ENCODE peak calls at places on chromosomes 13 and 19, in eight cellular contexts. One of them, this sample, is unnamed. For H3K27me3, the result is how much of the 10 kb centered on the place peaks cover.

GRCh38 chr13:32016119-32016518 is 15.5 kb upstream of the FRY start:
- DNase-seq in A673: no peak
- DNase-seq in dorsolateral prefrontal cortex: no peak
- DNase-seq in brain microvascular endothelial cell: no peak
- DNase-seq in hepatocyte: no peak
- DNase-seq in stomach: no peak
- DNase-seq in mammary epithelial cell: no peak
- DNase-seq in GM06990: no peak
- DNase-seq in this sample: no peak

GRCh38 chr13:20263393-20264044 is 31.4 kb upstream of the GJB6 start:
- DNase-seq in A673: no peak
- DNase-seq in dorsolateral prefrontal cortex: no peak
- DNase-seq in brain microvascular endothelial cell: no peak
- DNase-seq in hepatocyte: peak
- DNase-seq in stomach: no peak
- DNase-seq in mammary epithelial cell: no peak
- DNase-seq in GM06990: no peak
- DNase-seq in this sample: no peak

GRCh38 chr13:80100636-80101035 is 240.3 kb downstream of the SPRY2 start:
- DNase-seq in A673: no peak
- DNase-seq in dorsolateral prefrontal cortex: no peak
- DNase-seq in brain microvascular endothelial cell: peak
- DNase-seq in hepatocyte: no peak
- DNase-seq in stomach: no peak
- DNase-seq in mammary epithelial cell: no peak
- DNase-seq in GM06990: no peak
- DNase-seq in this sample: no peak

GRCh38 chr19:48152552-48152951 is 17.6 kb downstream of the LIG1 start:
- DNase-seq in A673: peak
- DNase-seq in dorsolateral prefrontal cortex: peak
- DNase-seq in brain microvascular endothelial cell: peak
- DNase-seq in hepatocyte: peak
- DNase-seq in stomach: peak
- DNase-seq in mammary epithelial cell: peak
- DNase-seq in GM06990: no peak
- DNase-seq in this sample: peak

GRCh38 chr13:42815686-42816085 is 34.3 kb downstream of the FAM216B start:
- DNase-seq in A673: no peak
- DNase-seq in dorsolateral prefrontal cortex: no peak
- DNase-seq in brain microvascular endothelial cell: no peak
- DNase-seq in hepatocyte: no peak
- DNase-seq in stomach: no peak
- DNase-seq in mammary epithelial cell: no peak
- DNase-seq in GM06990: no peak
- DNase-seq in this sample: peak

GRCh38 chr13:42722883-42723539 is 58.4 kb upstream of the FAM216B start:
- DNase-seq in A673: no peak
- DNase-seq in dorsolateral prefrontal cortex: no peak
- DNase-seq in brain microvascular endothelial cell: no peak
- DNase-seq in hepatocyte: no peak
- DNase-seq in stomach: no peak
- DNase-seq in mammary epithelial cell: no peak
- DNase-seq in GM06990: no peak
- DNase-seq in this sample: no peak

GRCh38 chr13:25276748-25277147 is 10.5 kb downstream of the MTMR6 start:
- DNase-seq in A673: no peak
- DNase-seq in dorsolateral prefrontal cortex: no peak
- DNase-seq in brain microvascular endothelial cell: peak
- DNase-seq in hepatocyte: no peak
- DNase-seq in stomach: no peak
- DNase-seq in mammary epithelial cell: peak
- DNase-seq in GM06990: no peak
- DNase-seq in this sample: peak

GRCh38 chr13:110835721-110836599 is 78.9 kb downstream of the ANKRD10 start:
- DNase-seq in A673: no peak
- DNase-seq in dorsolateral prefrontal cortex: no peak
- DNase-seq in brain microvascular endothelial cell: no peak
- DNase-seq in hepatocyte: no peak
- DNase-seq in stomach: no peak
- DNase-seq in mammary epithelial cell: no peak
- DNase-seq in GM06990: no peak
- DNase-seq in this sample: peak

GRCh38 chr13:50915562-50915961 is 6.0 kb downstream of the RNASEH2B start:
- DNase-seq in A673: no peak
- DNase-seq in dorsolateral prefrontal cortex: no peak
- DNase-seq in brain microvascular endothelial cell: no peak
- DNase-seq in hepatocyte: no peak
- DNase-seq in stomach: no peak
- DNase-seq in mammary epithelial cell: no peak
- DNase-seq in GM06990: peak
- DNase-seq in this sample: no peak

GRCh38 chr19:44498988-44499387 is 1.3 kb downstream of the ZNF180 start:
- DNase-seq in A673: peak
- DNase-seq in dorsolateral prefrontal cortex: no peak
- DNase-seq in brain microvascular endothelial cell: no peak
- DNase-seq in hepatocyte: no peak
- DNase-seq in stomach: no peak
- DNase-seq in mammary epithelial cell: no peak
- DNase-seq in GM06990: no peak
- DNase-seq in this sample: no peak

GRCh38 chr13:74136089-74136658 is 2.0 kb upstream of the KLF12 start:
- DNase-seq in A673: peak
- DNase-seq in dorsolateral prefrontal cortex: peak
- DNase-seq in brain microvascular endothelial cell: peak
- DNase-seq in hepatocyte: peak
- DNase-seq in stomach: peak
- DNase-seq in mammary epithelial cell: peak
- DNase-seq in GM06990: no peak
- DNase-seq in this sample: peak

GRCh38 chr19:47215581-47215980 is 15.4 kb downstream of the BBC3 start:
- DNase-seq in A673: no peak
- DNase-seq in dorsolateral prefrontal cortex: no peak
- DNase-seq in brain microvascular endothelial cell: no peak
- DNase-seq in hepatocyte: no peak
- DNase-seq in stomach: no peak
- DNase-seq in mammary epithelial cell: no peak
- DNase-seq in GM06990: no peak
- DNase-seq in this sample: no peak

GRCh38 chr19:2231621-2232221 is 4.4 kb downstream of the PLEKHJ1 start:
- DNase-seq in A673: no peak
- DNase-seq in dorsolateral prefrontal cortex: peak
- DNase-seq in brain microvascular endothelial cell: no peak
- DNase-seq in hepatocyte: no peak
- DNase-seq in stomach: no peak
- DNase-seq in mammary epithelial cell: no peak
- DNase-seq in GM06990: no peak
- DNase-seq in this sample: no peak

GRCh38 chr13:75399168-75399878 is 82.6 kb downstream of the TBC1D4 start:
- DNase-seq in A673: no peak
- DNase-seq in dorsolateral prefrontal cortex: no peak
- DNase-seq in brain microvascular endothelial cell: peak
- DNase-seq in hepatocyte: no peak
- DNase-seq in stomach: no peak
- DNase-seq in mammary epithelial cell: no peak
- DNase-seq in GM06990: no peak
- DNase-seq in this sample: no peak

GRCh38 chr19:43525836-43526771 is 897 bp downstream of the ETHE1 start:
- DNase-seq in A673: no peak
- DNase-seq in dorsolateral prefrontal cortex: peak
- DNase-seq in brain microvascular endothelial cell: no peak
- DNase-seq in hepatocyte: peak
- DNase-seq in stomach: peak
- DNase-seq in mammary epithelial cell: peak
- DNase-seq in GM06990: no peak
- DNase-seq in this sample: no peak

DNA sequence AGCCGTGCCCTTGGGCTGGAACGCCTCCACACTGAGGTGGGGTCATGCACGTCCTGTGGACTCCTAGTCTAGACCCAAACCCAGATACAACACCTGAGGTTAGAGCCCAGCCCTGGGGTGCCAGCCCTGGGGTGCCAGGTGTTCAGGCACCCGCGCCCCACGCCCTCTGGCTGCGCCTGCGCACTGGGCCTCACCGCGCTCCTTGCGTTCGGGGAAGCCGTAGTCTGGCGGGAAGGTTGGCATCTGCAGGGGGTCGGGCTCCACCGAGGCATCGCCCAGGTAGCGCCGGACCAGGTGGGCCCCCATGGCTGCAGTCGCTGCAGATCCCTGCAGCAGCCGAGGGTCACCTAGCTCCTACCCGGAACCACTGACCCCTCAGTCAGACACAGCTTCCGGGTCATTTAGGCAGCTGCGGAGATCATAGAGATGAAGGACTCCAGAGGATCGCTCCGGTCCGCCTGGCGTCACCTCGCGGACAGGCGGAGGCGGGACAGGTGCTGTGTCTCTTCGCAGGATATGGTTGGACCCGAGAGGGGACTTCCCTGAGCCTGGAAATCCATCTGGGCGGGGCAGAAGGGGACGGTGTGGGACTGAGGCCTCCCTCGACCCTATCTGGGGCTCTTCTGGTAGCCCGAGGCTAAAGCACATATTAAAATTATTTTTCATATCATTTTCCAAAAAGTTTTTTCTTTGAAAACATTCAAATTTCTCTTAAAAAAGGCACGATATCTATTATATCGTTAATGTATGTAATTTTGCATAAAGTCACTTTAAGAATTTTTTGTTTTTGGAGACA is at the start of gene NDUFB7:
- DNase-seq in A673: peak
- DNase-seq in dorsolateral prefrontal cortex: peak
- DNase-seq in brain microvascular endothelial cell: peak
- DNase-seq in hepatocyte: peak
- DNase-seq in stomach: peak
- DNase-seq in mammary epithelial cell: peak
- DNase-seq in GM06990: peak
- DNase-seq in this sample: peak
- TF ChIP-seq CTCF in A673: peak
- TF ChIP-seq CTCF in dorsolateral prefrontal cortex: peak
- TF ChIP-seq CTCF in brain microvascular endothelial cell: peak
- TF ChIP-seq CTCF in hepatocyte: peak
- TF ChIP-seq CTCF in stomach: peak
- TF ChIP-seq CTCF in mammary epithelial cell: peak
- TF ChIP-seq CTCF in GM06990: peak
- TF ChIP-seq CTCF in this sample: peak

GRCh38 chr19:16002380-16002779 is 53.6 kb downstream of the OR10H4 start:
- DNase-seq in A673: no peak
- DNase-seq in dorsolateral prefrontal cortex: no peak
- DNase-seq in brain microvascular endothelial cell: no peak
- DNase-seq in hepatocyte: no peak
- DNase-seq in stomach: no peak
- DNase-seq in mammary epithelial cell: no peak
- DNase-seq in GM06990: no peak
- DNase-seq in this sample: no peak
- H3K4me3 ChIP-seq in A673: no peak
- H3K4me3 ChIP-seq in dorsolateral prefrontal cortex: peak
- H3K4me3 ChIP-seq in brain microvascular endothelial cell: peak
- H3K4me3 ChIP-seq in hepatocyte: no peak
- H3K4me3 ChIP-seq in stomach: peak
- H3K4me3 ChIP-seq in mammary epithelial cell: no peak
- H3K4me3 ChIP-seq in GM06990: no peak
- H3K4me3 ChIP-seq in this sample: no peak

DNA sequence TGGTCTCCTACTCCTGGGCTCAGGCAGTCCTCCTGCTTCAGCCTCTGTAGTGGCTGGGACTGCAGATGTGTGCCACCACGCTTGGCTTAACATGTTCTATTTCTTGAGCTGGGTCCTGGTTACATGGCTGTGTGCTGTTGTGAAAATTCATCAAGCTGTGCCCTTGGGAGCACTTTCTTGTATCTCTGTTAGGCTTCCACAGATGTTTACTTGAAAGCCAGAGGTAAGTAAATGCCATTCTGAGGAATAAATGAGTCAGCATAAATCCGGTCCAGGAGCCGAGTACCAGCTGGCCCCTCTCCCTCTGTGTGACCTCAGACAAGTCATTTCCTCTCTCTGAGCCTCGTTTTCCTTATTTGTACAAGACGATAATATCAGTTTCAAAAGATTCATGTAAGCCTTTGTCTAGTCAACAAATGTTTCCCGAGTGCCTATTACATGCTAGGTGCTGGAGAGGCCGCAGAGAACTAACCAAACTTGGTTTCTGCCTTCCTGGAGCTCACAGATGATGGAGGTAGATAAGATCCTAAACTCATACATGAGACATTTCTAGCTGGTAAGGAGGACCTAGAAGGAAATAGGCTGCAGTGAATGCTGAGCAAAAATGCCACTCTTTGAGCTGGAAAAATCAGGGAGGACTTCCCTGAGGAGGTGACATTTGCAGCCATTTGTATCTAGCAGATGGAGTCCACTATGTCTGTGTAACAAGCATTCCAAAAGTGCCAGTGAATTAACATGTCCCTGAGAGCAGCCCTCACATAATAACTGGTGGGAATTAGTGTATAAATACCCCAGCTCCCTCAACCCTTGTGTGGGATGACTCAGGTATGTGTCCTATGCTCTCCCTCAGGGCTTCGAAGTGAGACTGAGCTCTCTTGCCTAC is 2.7 kb upstream of the RASAL3 start:
- DNase-seq in A673: peak
- DNase-seq in dorsolateral prefrontal cortex: no peak
- DNase-seq in brain microvascular endothelial cell: peak
- DNase-seq in hepatocyte: no peak
- DNase-seq in stomach: no peak
- DNase-seq in mammary epithelial cell: no peak
- DNase-seq in GM06990: peak
- DNase-seq in this sample: peak
- H3K27me3 ChIP-seq in A673: under half
- H3K27me3 ChIP-seq in dorsolateral prefrontal cortex: under half
- H3K27me3 ChIP-seq in brain microvascular endothelial cell: under half
- H3K27me3 ChIP-seq in hepatocyte: under half
- H3K27me3 ChIP-seq in stomach: under half
- H3K27me3 ChIP-seq in mammary epithelial cell: under half
- H3K27me3 ChIP-seq in GM06990: under half
- H3K27me3 ChIP-seq in this sample: under half

GRCh38 chr19:38891791-38892190 is 7.6 kb downstream of the SIRT2 start:
- DNase-seq in A673: no peak
- DNase-seq in dorsolateral prefrontal cortex: no peak
- DNase-seq in brain microvascular endothelial cell: no peak
- DNase-seq in hepatocyte: no peak
- DNase-seq in stomach: no peak
- DNase-seq in mammary epithelial cell: no peak
- DNase-seq in GM06990: no peak
- DNase-seq in this sample: no peak

GRCh38 chr19:38892841-38893240 is 6.6 kb downstream of the SIRT2 start:
- DNase-seq in A673: no peak
- DNase-seq in dorsolateral prefrontal cortex: no peak
- DNase-seq in brain microvascular endothelial cell: no peak
- DNase-seq in hepatocyte: no peak
- DNase-seq in stomach: no peak
- DNase-seq in mammary epithelial cell: no peak
- DNase-seq in GM06990: no peak
- DNase-seq in this sample: no peak

GRCh38 chr19:38890686-38891085 is 8.7 kb downstream of the SIRT2 start:
- DNase-seq in A673: no peak
- DNase-seq in dorsolateral prefrontal cortex: no peak
- DNase-seq in brain microvascular endothelial cell: no peak
- DNase-seq in hepatocyte: no peak
- DNase-seq in stomach: no peak
- DNase-seq in mammary epithelial cell: no peak
- DNase-seq in GM06990: no peak
- DNase-seq in this sample: no peak

GRCh38 chr19:38894968-38895367 is 4.5 kb downstream of the SIRT2 start:
- DNase-seq in A673: no peak
- DNase-seq in dorsolateral prefrontal cortex: no peak
- DNase-seq in brain microvascular endothelial cell: no peak
- DNase-seq in hepatocyte: no peak
- DNase-seq in stomach: no peak
- DNase-seq in mammary epithelial cell: no peak
- DNase-seq in GM06990: no peak
- DNase-seq in this sample: no peak

GRCh38 chr19:38893341-38893771 is 6.1 kb downstream of the SIRT2 start:
- DNase-seq in A673: no peak
- DNase-seq in dorsolateral prefrontal cortex: no peak
- DNase-seq in brain microvascular endothelial cell: no peak
- DNase-seq in hepatocyte: no peak
- DNase-seq in stomach: no peak
- DNase-seq in mammary epithelial cell: no peak
- DNase-seq in GM06990: no peak
- DNase-seq in this sample: no peak
- TF ChIP-seq CTCF in A673: no peak
- TF ChIP-seq CTCF in dorsolateral prefrontal cortex: no peak
- TF ChIP-seq CTCF in brain microvascular endothelial cell: no peak
- TF ChIP-seq CTCF in hepatocyte: no peak
- TF ChIP-seq CTCF in stomach: no peak
- TF ChIP-seq CTCF in mammary epithelial cell: no peak
- TF ChIP-seq CTCF in GM06990: no peak
- TF ChIP-seq CTCF in this sample: no peak